ENCODE peak calls at places on chromosomes 2 and 18, in seven cellular contexts. Y is tibial artery; P is GM12891; G is activated CD4-positive, alpha-beta T cell treated with anti-CD3 and anti-CD28 coated beads, Interleukin-2, amount 50 U/mL, for 24 hours; B is MV-4-11; E is M059J; F is AG04450. M is an unnamed sample.

GRCh38 chr2:197113221-197113831 is 186.8 kb upstream of the PGAP1 start:
- DNase-seq in Y (no peak), P (peak), G (no peak), B (peak), E (peak), F (no peak), M (no peak)

GRCh38 chr2:98461650-98462049 is 17.0 kb downstream of the INPP4A start:
- DNase-seq in Y (no peak), P (no peak), G (no peak), B (no peak), E (no peak), F (no peak), M (no peak)

GRCh38 chr18:3704556-3705162 is 254.7 kb downstream of the TGIF1 start:
- DNase-seq in Y (no peak), P (no peak), G (no peak), B (no peak), E (peak), F (no peak), M (no peak)

GRCh38 chr2:172179045-172179742 is 76.5 kb upstream of the DLX2 start:
- DNase-seq in Y (no peak), P (no peak), G (no peak), B (no peak), E (peak), F (no peak), M (no peak)

GRCh38 chr2:227774011-227774624 is 28.4 kb downstream of the SCYGR8 start:
- DNase-seq in Y (no peak), P (no peak), G (no peak), B (peak), E (no peak), F (no peak), M (no peak)

GRCh38 chr2:11397046-11397445 is 52.6 kb upstream of the ROCK2 start:
- DNase-seq in Y (no peak), P (no peak), G (no peak), B (no peak), E (no peak), F (no peak), M (peak)

GRCh38 chr18:34661464-34662087 is 48.5 kb upstream of the DTNA start:
- DNase-seq in Y (no peak), P (peak), G (peak), B (peak), E (peak), F (peak), M (peak)

GRCh38 chr2:96084006-96084857 is 32.1 kb downstream of the ADRA2B start:
- DNase-seq in Y (no peak), P (no peak), G (no peak), B (no peak), E (no peak), F (no peak), M (no peak)

GRCh38 chr2:24471662-24472061 is 19.4 kb upstream of the NCOA1 start:
- DNase-seq in Y (no peak), P (no peak), G (no peak), B (peak), E (no peak), F (no peak), M (no peak)

GRCh38 chr2:173851256-173851655 is 113.9 kb downstream of the SP3 start:
- DNase-seq in Y (peak), P (no peak), G (no peak), B (no peak), E (peak), F (no peak), M (no peak)

GRCh38 chr2:239192456-239192855 is 208.4 kb downstream of the HDAC4 start:
- DNase-seq in Y (peak), P (no peak), G (no peak), B (no peak), E (no peak), F (no peak), M (no peak)

GRCh38 chr2:45331034-45331786 is 279.9 kb downstream of the SRBD1 start:
- DNase-seq in Y (no peak), P (no peak), G (no peak), B (no peak), E (peak), F (no peak), M (no peak)

GRCh38 chr2:201558232-201558631 is 85.1 kb downstream of the TMEM237 start:
- DNase-seq in Y (no peak), P (no peak), G (no peak), B (no peak), E (no peak), F (no peak), M (no peak)

GRCh38 chr2:23636412-23636811 is 251.4 kb downstream of the KLHL29 start:
- DNase-seq in Y (peak), P (no peak), G (no peak), B (peak), E (peak), F (no peak), M (no peak)

GRCh38 chr18:36594621-36595020 is 234.2 kb downstream of the TPGS2 start:
- DNase-seq in Y (no peak), P (no peak), G (no peak), B (no peak), E (no peak), F (no peak), M (no peak)

GRCh38 chr2:39538713-39539112 is 101.6 kb upstream of the MAP4K3 start:
- DNase-seq in Y (no peak), P (no peak), G (no peak), B (no peak), E (no peak), F (no peak), M (no peak)

GRCh38 chr2:155223781-155224406 is 525.4 kb downstream of the KCNJ3 start:
- DNase-seq in Y (no peak), P (peak), G (no peak), B (peak), E (no peak), F (no peak), M (peak)

GRCh38 chr18:58310517-58310916 is 266.5 kb downstream of the NEDD4L start:
- DNase-seq in Y (no peak), P (no peak), G (peak), B (no peak), E (no peak), F (no peak), M (no peak)

GRCh38 chr2:171479154-171479814 is 43.0 kb upstream of the CYBRD1 start:
- DNase-seq in Y (no peak), P (no peak), G (no peak), B (no peak), E (peak), F (no peak), M (no peak)

GRCh38 chr18:24878289-24878688 is 417.9 kb downstream of the HRH4 start:
- DNase-seq in Y (no peak), P (no peak), G (no peak), B (no peak), E (peak), F (no peak), M (no peak)

GRCh38 chr2:71226391-71226964 is 425 bp downstream of the PAIP2B start:
- DNase-seq in Y (peak), P (peak), G (peak), B (no peak), E (peak), F (no peak), M (peak)

GRCh38 chr2:191917967-191918651 is 71.2 kb upstream of the CAVIN2 start:
- DNase-seq in Y (no peak), P (no peak), G (no peak), B (no peak), E (no peak), F (no peak), M (peak)